ENCODE peak calls at places on chromosome 12, in nine cellular contexts. C is effector memory CD4-positive, alpha-beta T cell; R is NCI-H1694 treated with DMSO at 0.1 percent for 48 hours; M is left ventricle myocardium superior; Q is A549; E is pons; I is aorta; K is central memory CD4-positive, alpha-beta T cell; D is Right ventricle myocardium inferior. F is an unnamed sample.

GRCh38 chr12:66881401-66881800 is 202.5 kb upstream of the GRIP1 start:
- DNase-seq in C (no peak), R (no peak), M (no peak), Q (no peak), E (no peak), I (no peak), K (no peak), D (no peak), F (no peak)

GRCh38 chr12:121184984-121185894 is 24.7 kb upstream of the P2RX4 start:
- DNase-seq in C (no peak), R (no peak), M (no peak), Q (no peak), E (peak), I (no peak), K (no peak), D (no peak), F (no peak)

GRCh38 chr12:123445388-123446344 is 9.2 kb upstream of the RILPL2 start:
- DNase-seq in C (no peak), R (no peak), M (peak), Q (peak), E (no peak), I (no peak), K (no peak), D (no peak), F (no peak)

GRCh38 chr12:15936751-15937150 is 25.6 kb downstream of the DERA start:
- DNase-seq in C (no peak), R (no peak), M (no peak), Q (no peak), E (no peak), I (no peak), K (no peak), D (no peak), F (no peak)

GRCh38 chr12:71461787-71462328 is 22.3 kb downstream of the LGR5 start:
- DNase-seq in C (no peak), R (no peak), M (no peak), Q (no peak), E (no peak), I (no peak), K (no peak), D (no peak), F (no peak)

GRCh38 chr12:32151081-32151480 is 44.4 kb downstream of the BICD1 start:
- DNase-seq in C (no peak), R (peak), M (no peak), Q (no peak), E (peak), I (no peak), K (no peak), D (no peak), F (no peak)

GRCh38 chr12:32069071-32069470 is 37.6 kb upstream of the BICD1 start:
- DNase-seq in C (no peak), R (no peak), M (no peak), Q (peak), E (no peak), I (no peak), K (no peak), D (no peak), F (no peak)

GRCh38 chr12:117606945-117607344 is 245.5 kb upstream of the NOS1 start:
- DNase-seq in C (no peak), R (no peak), M (no peak), Q (no peak), E (no peak), I (no peak), K (no peak), D (no peak), F (no peak)

GRCh38 chr12:120854804-120855203 is 49.4 kb downstream of the SPPL3 start:
- DNase-seq in C (no peak), R (no peak), M (no peak), Q (no peak), E (no peak), I (no peak), K (no peak), D (no peak), F (no peak)

GRCh38 chr12:116964740-116965090 is 54.0 kb downstream of the FBXW8 start:
- DNase-seq in C (no peak), R (no peak), M (no peak), Q (no peak), E (no peak), I (no peak), K (no peak), D (no peak), F (no peak)

GRCh38 chr12:120972870-120973543 is 5.3 kb upstream of the HNF1A start:
- DNase-seq in C (no peak), R (no peak), M (no peak), Q (no peak), E (no peak), I (no peak), K (no peak), D (no peak), F (no peak)

GRCh38 chr12:81729781-81730180 is 29.4 kb downstream of the PPFIA2 start:
- DNase-seq in C (no peak), R (no peak), M (no peak), Q (no peak), E (no peak), I (no peak), K (no peak), D (no peak), F (no peak)

GRCh38 chr12:68373836-68374314 is 41.7 kb upstream of the MDM1 start:
- DNase-seq in C (no peak), R (no peak), M (no peak), Q (no peak), E (no peak), I (no peak), K (no peak), D (no peak), F (no peak)

GRCh38 chr12:45409966-45410365 is 194.1 kb downstream of the ANO6 start:
- DNase-seq in C (no peak), R (no peak), M (no peak), Q (no peak), E (no peak), I (no peak), K (no peak), D (peak), F (no peak)

GRCh38 chr12:93279849-93280412 is 97.8 kb upstream of the NUDT4 start:
- DNase-seq in C (no peak), R (no peak), M (no peak), Q (no peak), E (no peak), I (no peak), K (no peak), D (no peak), F (no peak)

GRCh38 chr12:89525002-89525823 is 617 bp upstream of the GALNT4 start:
- DNase-seq in C (peak), R (no peak), M (peak), Q (peak), E (no peak), I (peak), K (peak), D (peak), F (peak)

GRCh38 chr12:49348781-49349180 is 2.1 kb downstream of the DNAJC22 start:
- DNase-seq in C (no peak), R (no peak), M (no peak), Q (no peak), E (no peak), I (no peak), K (no peak), D (no peak), F (no peak)